ENCODE peak calls at places on chromosome 16, in five cellular contexts. D, M, Z, K and O are unnamed samples.

GRCh38 chr16:15502041-15502725 is 67.8 kb downstream of the BMERB1 start:
- DNase-seq in M (no peak), Z (no peak), D (peak), K (peak), O (no peak)

GRCh38 chr16:47780213-47780612 is 319.1 kb downstream of the PHKB start:
- DNase-seq in D (no peak), K (no peak), M (no peak), Z (no peak), O (no peak)

GRCh38 chr16:55842369-55843104 is 9.6 kb upstream of the CES1 start:
- DNase-seq in D (peak), K (peak), Z (no peak), M (peak), O (peak)

GRCh38 chr16:11105038-11105903 is 150.7 kb downstream of the SOCS1 start:
- DNase-seq in Z (no peak), D (peak), M (peak), K (peak), O (no peak)

GRCh38 chr16:5025171-5025632 is 8.5 kb downstream of the NAGPA start:
- DNase-seq in K (no peak), Z (no peak), M (peak), D (peak), O (peak)

GRCh38 chr16:77077523-77077922 is 113.5 kb upstream of the MON1B start:
- DNase-seq in K (no peak), Z (no peak), D (no peak), M (no peak), O (no peak)

GRCh38 chr16:19524866-19525723 is 1.4 kb downstream of the CCP110 start:
- DNase-seq in D (no peak), M (no peak), Z (no peak), K (no peak), O (no peak)

GRCh38 chr16:75402174-75402820 is 31.0 kb downstream of the CFDP1 start:
- DNase-seq in D (peak), Z (no peak), K (no peak), M (no peak), O (no peak)

GRCh38 chr16:88200896-88201185 is 181.9 kb upstream of the ZNF469 start:
- DNase-seq in M (no peak), D (no peak), K (no peak), Z (no peak), O (no peak)

GRCh38 chr16:89861648-89862047 is 11.7 kb upstream of the TCF25 start:
- DNase-seq in D (no peak), M (no peak), Z (no peak), K (no peak), O (no peak)

GRCh38 chr16:80285089-80285488 is 255.7 kb upstream of the DYNLRB2 start:
- DNase-seq in Z (no peak), M (no peak), D (no peak), K (peak), O (no peak)

GRCh38 chr16:68770671-68771070 is 33.6 kb downstream of the CDH1 start:
- DNase-seq in M (no peak), D (peak), K (no peak), Z (no peak), O (no peak)

GRCh38 chr16:31700530-31701388 is 172.8 kb upstream of the ZNF267 start:
- DNase-seq in D (peak), K (no peak), M (peak), Z (peak), O (peak)

GRCh38 chr16:10575506-10576130 is 4.8 kb downstream of the EMP2 start:
- DNase-seq in K (no peak), Z (no peak), M (no peak), D (peak), O (no peak)

GRCh38 chr16:84672276-84673202 is 24.2 kb downstream of the KLHL36 start:
- DNase-seq in D (peak), K (peak), Z (peak), M (peak), O (peak)

GRCh38 chr16:70551788-70552187 is 28.2 kb downstream of the SF3B3 start:
- DNase-seq in D (no peak), M (no peak), K (no peak), Z (no peak), O (no peak)

DNA sequence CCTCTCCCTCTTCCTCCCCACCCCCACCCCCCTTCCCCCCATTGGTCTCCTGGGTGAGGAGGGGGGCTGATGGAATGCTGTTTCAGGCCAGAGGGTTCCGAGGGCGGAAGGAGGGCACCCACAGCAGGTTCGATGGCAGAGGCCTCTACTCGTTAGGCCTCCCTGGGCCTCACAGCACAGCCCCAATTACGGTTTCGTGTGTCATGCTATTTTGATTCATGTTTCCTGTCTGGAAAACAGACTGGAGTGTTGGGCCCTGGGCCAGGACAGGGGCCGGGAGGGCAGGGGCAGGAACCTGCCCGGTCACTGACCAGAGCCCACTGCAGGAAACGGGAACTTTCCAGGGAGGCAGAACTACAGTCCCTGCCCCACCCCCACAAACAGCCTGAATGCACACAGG is 138.2 kb downstream of the C16orf95 start:
- DNase-seq in Z (no peak), K (no peak), M (peak), D (peak), O (peak)
- TF ChIP-seq CTCF in Z (no peak), K (no peak), M (no peak), D (no peak), O (no peak)

GRCh38 chr16:734208-734980 is 6.4 kb downstream of the CIAO3 start:
- DNase-seq in D (no peak), M (no peak), Z (no peak), K (no peak), O (no peak)
- TF ChIP-seq CTCF in D (no peak), M (no peak), Z (no peak), K (no peak), O (no peak)

GRCh38 chr16:27766166-27766925 is 216.4 kb downstream of the KATNIP start:
- DNase-seq in D (no peak), K (no peak), M (no peak), Z (no peak), O (no peak)

GRCh38 chr16:27764869-27765675 is 215.1 kb downstream of the KATNIP start:
- DNase-seq in Z (no peak), K (no peak), M (no peak), D (peak), O (no peak)

GRCh38 chr16:27761816-27762215 is 211.9 kb downstream of the KATNIP start:
- DNase-seq in M (no peak), Z (no peak), K (no peak), D (no peak), O (no peak)

GRCh38 chr16:27762441-27762840 is 212.5 kb downstream of the KATNIP start:
- DNase-seq in M (no peak), D (peak), K (no peak), Z (no peak), O (no peak)

DNA sequence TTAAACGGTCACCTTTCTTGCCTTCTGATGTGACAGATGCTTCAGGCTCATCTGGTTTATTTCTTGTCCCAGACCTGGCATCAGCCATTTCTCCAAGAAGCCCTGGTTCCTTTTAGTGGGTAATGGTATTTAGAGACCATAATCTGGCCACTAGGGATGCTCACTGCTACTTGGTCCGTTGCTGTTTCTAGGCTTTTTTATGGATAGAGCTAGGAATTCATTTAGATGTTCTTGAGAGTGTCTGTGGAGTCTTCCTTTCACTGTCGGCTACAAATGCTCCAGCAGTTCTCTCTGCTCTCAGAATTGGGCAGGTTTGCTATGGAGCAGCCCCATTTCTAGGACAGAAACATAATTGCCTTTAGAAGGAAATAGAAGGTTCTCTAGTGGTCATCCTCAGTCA is 214.5 kb downstream of the KATNIP start:
- DNase-seq in Z (no peak), D (no peak), K (no peak), M (no peak), O (no peak)
- TF ChIP-seq CTCF in Z (no peak), D (no peak), K (no peak), M (no peak), O (no peak)

GRCh38 chr16:12896562-12896961 is 4.8 kb upstream of the SHISA9 start:
- DNase-seq in D (no peak), K (no peak), Z (no peak), M (no peak), O (peak)
- TF ChIP-seq CTCF in D (no peak), K (no peak), Z (peak), M (peak), O (peak)

GRCh38 chr16:13839577-13839976 is 80.4 kb upstream of the ERCC4 start:
- DNase-seq in K (no peak), D (no peak), Z (no peak), M (no peak), O (no peak)
- TF ChIP-seq CTCF in K (no peak), D (no peak), Z (no peak), M (no peak), O (peak)